ENCODE peak calls at places on chromosomes 16 and 17, in six cellular contexts. V is brain microvascular endothelial cell, J is stomach, M is heart right ventricle, W is right cardiac atrium, B is ovary. F is an unnamed sample.

GRCh38 chr17:19805006-19805405 is 56.9 kb upstream of the ALDH3A1 start:
- DNase-seq in V (no peak), J (no peak), M (no peak), W (no peak), B (no peak), F (no peak)

GRCh38 chr16:87927195-87927562 is 9.2 kb downstream of the CA5A start:
- DNase-seq in V (no peak), J (no peak), M (no peak), W (no peak), B (no peak), F (no peak)

GRCh38 chr17:6669479-6670212 is 18.1 kb downstream of the C17orf100 start:
- DNase-seq in V (no peak), J (no peak), M (no peak), W (no peak), B (no peak), F (no peak)

GRCh38 chr16:48413291-48413690 is 28.1 kb upstream of the SIAH1 start:
- DNase-seq in V (no peak), J (no peak), M (no peak), W (no peak), B (no peak), F (no peak)

GRCh38 chr17:43832976-43833829 is at the start of gene MPP3:
- DNase-seq in V (peak), J (peak), M (peak), W (peak), B (peak), F (peak)

GRCh38 chr16:12387311-12387710 is 410.8 kb downstream of the SNX29 start:
- DNase-seq in V (no peak), J (no peak), M (no peak), W (no peak), B (no peak), F (no peak)

GRCh38 chr16:67878846-67879245 is 5.8 kb upstream of the NRN1L start:
- DNase-seq in V (no peak), J (no peak), M (no peak), W (peak), B (no peak), F (no peak)

GRCh38 chr16:78515421-78515820 is 416.0 kb downstream of the WWOX start:
- DNase-seq in V (no peak), J (no peak), M (no peak), W (no peak), B (no peak), F (no peak)

GRCh38 chr17:19330271-19330670 is 32.3 kb downstream of the B9D1 start:
- DNase-seq in V (no peak), J (no peak), M (no peak), W (no peak), B (no peak), F (no peak)

GRCh38 chr16:12639044-12639443 is 164.6 kb downstream of the CPPED1 start:
- DNase-seq in V (peak), J (no peak), M (no peak), W (no peak), B (no peak), F (peak)

GRCh38 chr17:2948721-2949468 is 114.5 kb downstream of the OR1D5 start:
- DNase-seq in V (no peak), J (no peak), M (no peak), W (no peak), B (no peak), F (no peak)

GRCh38 chr16:84616515-84616914 is 1.4 kb downstream of the COTL1 start:
- DNase-seq in V (no peak), J (no peak), M (no peak), W (no peak), B (no peak), F (no peak)

GRCh38 chr17:57839571-57839923 is 10.3 kb downstream of the MRPS23 start:
- DNase-seq in V (no peak), J (peak), M (no peak), W (no peak), B (no peak), F (no peak)

GRCh38 chr17:61904094-61904710 is 23.6 kb downstream of the INTS2 start:
- DNase-seq in V (no peak), J (no peak), M (no peak), W (peak), B (no peak), F (no peak)

GRCh38 chr16:46884513-46885293 is 541 bp downstream of the GPT2 start:
- DNase-seq in V (no peak), J (no peak), M (no peak), W (peak), B (peak), F (no peak)

DNA sequence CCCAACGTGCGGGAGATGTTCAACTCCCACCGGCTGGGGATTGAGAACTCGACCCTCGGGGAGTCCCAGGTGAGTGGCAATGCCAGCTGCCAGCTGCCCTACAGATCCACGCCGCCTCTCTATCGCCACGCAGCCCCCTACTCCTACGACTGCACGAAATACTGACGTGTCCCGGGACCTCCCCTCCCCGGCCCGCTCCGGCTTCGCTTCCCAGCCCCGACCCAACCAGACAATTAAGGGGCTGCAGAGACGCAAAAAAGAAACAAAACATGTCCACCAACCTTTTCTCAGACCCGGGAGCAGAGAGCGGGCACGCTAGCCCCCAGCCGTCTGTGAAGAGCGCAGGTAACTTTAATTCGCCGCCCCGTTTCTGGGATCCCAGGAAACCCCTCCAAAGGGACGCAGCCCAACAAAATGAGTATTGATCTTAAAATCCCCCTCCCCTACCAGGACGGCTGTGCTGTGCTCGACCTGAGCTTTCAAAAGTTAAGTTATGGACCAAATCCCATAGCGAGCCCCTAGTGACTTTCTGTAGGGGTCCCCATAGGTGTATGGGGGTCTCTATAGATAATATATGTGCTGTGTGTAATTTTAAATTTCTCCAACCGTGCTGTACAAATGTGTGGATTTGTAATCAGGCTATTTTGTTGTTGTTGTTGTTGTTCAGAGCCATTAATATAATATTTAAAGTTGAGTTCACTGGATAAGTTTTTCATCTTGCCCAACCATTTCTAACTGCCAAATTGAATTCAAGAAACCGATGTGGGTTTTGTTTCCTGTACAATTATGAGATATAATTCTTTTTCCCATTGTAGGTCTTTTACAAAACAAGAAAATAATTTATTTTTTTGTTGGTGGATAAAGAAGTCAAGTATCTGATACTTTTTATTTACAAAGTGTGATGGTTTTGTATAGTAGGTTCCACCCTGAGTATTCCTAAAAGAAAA is 2.3 kb downstream of the FOXC2 start:
- DNase-seq in V (no peak), J (no peak), M (no peak), W (no peak), B (no peak), F (no peak)
- H3K4me3 ChIP-seq in V (peak), J (no peak), M (peak), W (peak), B (no peak), F (peak)

GRCh38 chr17:77388384-77389306 is 247.9 kb downstream of the SEC14L1 start:
- DNase-seq in V (no peak), J (no peak), M (no peak), W (no peak), B (no peak), F (no peak)
- H3K4me3 ChIP-seq in V (no peak), J (peak), M (peak), W (no peak), B (no peak), F (no peak)

GRCh38 chr16:10870808-10871156 is 6.2 kb upstream of the CIITA start:
- DNase-seq in V (no peak), J (no peak), M (no peak), W (no peak), B (no peak), F (no peak)

GRCh38 chr16:10868562-10869469 is 8.2 kb upstream of the CIITA start:
- DNase-seq in V (no peak), J (no peak), M (peak), W (peak), B (no peak), F (no peak)

GRCh38 chr16:10868089-10868488 is 8.9 kb upstream of the CIITA start:
- DNase-seq in V (no peak), J (no peak), M (no peak), W (no peak), B (no peak), F (no peak)

GRCh38 chr16:10871157-10871991 is 5.6 kb upstream of the CIITA start:
- DNase-seq in V (peak), J (peak), M (peak), W (peak), B (no peak), F (peak)

DNA sequence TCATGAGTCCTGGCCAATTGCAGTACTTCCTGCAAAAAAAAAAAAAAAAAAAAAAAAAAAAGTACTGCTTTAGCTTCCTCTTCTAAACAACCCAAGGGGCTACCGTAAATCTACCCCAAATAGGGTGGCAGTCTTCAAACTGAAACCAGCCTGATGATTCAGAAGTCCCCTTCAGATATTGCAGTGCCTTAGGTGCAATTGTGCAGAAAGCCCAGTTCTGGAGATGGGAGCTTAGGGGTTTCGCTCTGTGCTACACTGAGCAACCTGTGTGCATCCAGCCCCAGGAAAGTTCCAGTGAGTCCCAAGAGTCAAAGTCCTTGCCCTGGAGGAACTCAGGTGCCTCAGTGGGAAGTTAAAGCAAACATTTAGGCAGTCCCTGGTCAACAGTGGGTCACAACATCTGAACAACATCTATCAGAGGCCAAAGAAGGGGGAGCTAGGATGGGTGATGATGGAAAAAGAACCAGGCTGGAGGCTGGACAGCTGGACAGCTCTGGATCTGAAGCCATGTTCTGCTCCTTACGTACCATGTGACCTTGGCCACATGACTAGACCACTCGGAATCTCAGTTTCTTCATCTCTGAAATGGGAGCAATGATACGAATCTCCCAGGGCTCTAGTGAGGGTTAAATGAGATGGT is 6.7 kb upstream of the CIITA start:
- DNase-seq in V (no peak), J (no peak), M (no peak), W (no peak), B (no peak), F (no peak)
- H3K4me3 ChIP-seq in V (no peak), J (no peak), M (no peak), W (no peak), B (no peak), F (no peak)

GRCh38 chr17:32591428-32591827 is 104.6 kb downstream of the CDK5R1 start:
- DNase-seq in V (no peak), J (no peak), M (no peak), W (no peak), B (no peak), F (no peak)

GRCh38 chr17:32596206-32596605 is 109.4 kb downstream of the CDK5R1 start:
- DNase-seq in V (no peak), J (no peak), M (no peak), W (no peak), B (no peak), F (no peak)

GRCh38 chr17:32593003-32593402 is 106.2 kb downstream of the CDK5R1 start:
- DNase-seq in V (no peak), J (no peak), M (no peak), W (no peak), B (no peak), F (no peak)

GRCh38 chr17:32590974-32591373 is 104.2 kb downstream of the CDK5R1 start:
- DNase-seq in V (no peak), J (no peak), M (no peak), W (no peak), B (no peak), F (no peak)

GRCh38 chr17:32596666-32597065 is 109.9 kb downstream of the CDK5R1 start:
- DNase-seq in V (no peak), J (no peak), M (no peak), W (no peak), B (no peak), F (no peak)
- H3K4me3 ChIP-seq in V (no peak), J (no peak), M (no peak), W (no peak), B (no peak), F (no peak)

DNA sequence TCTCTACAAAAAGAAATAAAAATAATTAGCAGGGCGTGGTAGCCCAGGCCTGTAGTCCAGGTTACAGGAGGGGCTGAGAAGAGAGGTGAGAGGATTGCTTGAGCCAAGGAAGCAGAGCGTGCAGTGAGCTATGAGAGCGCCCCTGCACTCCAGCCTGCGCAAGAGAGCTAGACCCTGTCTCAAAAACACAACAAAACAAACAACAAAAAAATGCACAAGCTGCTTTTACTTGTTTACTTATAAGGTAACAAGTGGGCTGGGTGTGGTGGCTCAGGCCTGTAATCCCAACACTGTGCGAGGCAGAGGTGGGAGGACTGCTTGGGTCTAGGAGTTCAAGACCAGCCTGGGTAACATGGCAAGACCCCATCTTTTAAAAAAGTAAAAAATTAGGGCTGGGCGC is 1.7 kb downstream of the CYTH1 start:
- DNase-seq in V (no peak), J (no peak), M (no peak), W (no peak), B (no peak), F (no peak)
- H3K4me3 ChIP-seq in V (no peak), J (peak), M (no peak), W (peak), B (no peak), F (no peak)

GRCh38 chr17:8384801-8385335 is 1.9 kb upstream of the RPL26 start:
- DNase-seq in V (peak), J (no peak), M (no peak), W (no peak), B (no peak), F (no peak)
- H3K4me3 ChIP-seq in V (no peak), J (no peak), M (no peak), W (no peak), B (no peak), F (no peak)

DNA sequence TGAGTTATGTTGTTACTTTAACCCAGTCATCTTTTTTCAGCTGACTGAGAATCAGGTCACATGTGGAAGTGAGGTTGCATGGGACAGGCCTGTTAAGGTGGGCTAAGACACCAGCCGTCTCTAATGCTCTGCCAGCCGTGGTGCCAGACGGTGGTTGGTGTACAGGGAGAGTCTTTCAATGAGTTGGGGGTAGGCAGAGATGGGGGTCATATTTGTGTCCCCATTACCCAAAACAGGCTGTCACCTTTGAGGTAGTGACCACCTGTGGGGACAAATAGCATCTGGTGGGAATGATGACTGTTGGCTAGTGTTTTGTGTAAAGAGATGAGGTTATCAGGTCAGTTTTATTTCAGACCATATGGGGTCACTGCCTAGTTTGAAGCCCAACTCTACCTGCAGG is 1.8 kb downstream of the RPL38 start:
- DNase-seq in V (no peak), J (no peak), M (no peak), W (no peak), B (no peak), F (no peak)
- H3K4me3 ChIP-seq in V (peak), J (peak), M (no peak), W (no peak), B (no peak), F (peak)